ENCODE peak calls at places on chromosomes 12 and 14, in five cellular contexts. E, V, R, J and Z are unnamed samples.
A peak's percentile ranks its signal among the peaks of the same experiment; 100 is the strongest.

GRCh38 chr12:94205738-94206310 is 57.4 kb downstream of the PLXNC1 start:
- DNase-seq in E (no peak), V (no peak), R (no peak), J (no peak), Z (no peak)

GRCh38 chr14:61460853-61461611 is 139.7 kb downstream of the PRKCH start:
- DNase-seq in E (no peak), V (no peak), R (no peak), J (no peak), Z (no peak)

GRCh38 chr12:109385339-109386078 is 37.8 kb downstream of the MYO1H start:
- DNase-seq in E (no peak), V (peak; percentile 47), R (no peak), J (peak; percentile 53), Z (no peak)

GRCh38 chr14:64419003-64419402 is 30.9 kb downstream of the MTHFD1 start:
- DNase-seq in E (no peak), V (no peak), R (no peak), J (no peak), Z (no peak)

GRCh38 chr14:102726191-102726949 is 50.9 kb upstream of the TRAF3 start:
- DNase-seq in E (no peak), V (no peak), R (no peak), J (no peak), Z (no peak)

GRCh38 chr12:118164798-118165486 is 29.0 kb downstream of the PEBP1 start:
- DNase-seq in E (no peak), V (no peak), R (no peak), J (peak; percentile 60), Z (no peak)

GRCh38 chr14:85617799-85618198 is 87.9 kb downstream of the FLRT2 start:
- DNase-seq in E (no peak), V (no peak), R (no peak), J (no peak), Z (no peak)

GRCh38 chr14:91036741-91037469 is 23.5 kb downstream of the RPS6KA5 start:
- DNase-seq in E (no peak), V (no peak), R (no peak), J (no peak), Z (no peak)

GRCh38 chr14:70183991-70184390 is 4.8 kb downstream of the SLC8A3 start:
- DNase-seq in E (no peak), V (no peak), R (no peak), J (no peak), Z (no peak)

GRCh38 chr14:96197969-96198368 is 6.7 kb upstream of the BDKRB2 start:
- DNase-seq in E (no peak), V (no peak), R (no peak), J (no peak), Z (no peak)

GRCh38 chr12:49538740-49539403 is at the start of gene KCNH3:
- DNase-seq in E (peak; percentile 80), V (peak; percentile 41), R (peak; percentile 85), J (peak; percentile 36), Z (peak; percentile 79)

GRCh38 chr14:65280653-65281052 is 131.9 kb upstream of the FUT8 start:
- DNase-seq in E (no peak), V (no peak), R (no peak), J (no peak), Z (no peak)

GRCh38 chr12:121494093-121494787 is 86.6 kb downstream of the KDM2B start:
- DNase-seq in E (no peak), V (peak; percentile 20), R (peak; percentile 38), J (peak; percentile 45), Z (no peak)

GRCh38 chr14:52111583-52111982 is 42.7 kb upstream of the NID2 start:
- DNase-seq in E (no peak), V (no peak), R (no peak), J (no peak), Z (no peak)

GRCh38 chr12:123398177-123398916 is 14.4 kb downstream of the KMT5A start:
- DNase-seq in E (no peak), V (peak; percentile 85), R (no peak), J (no peak), Z (no peak)

GRCh38 chr14:104111301-104112112 is 26.0 kb downstream of the ASPG start:
- DNase-seq in E (no peak), V (no peak), R (no peak), J (no peak), Z (no peak)

GRCh38 chr14:98223106-98223505 is 1048.9 kb downstream of the BCL11B start:
- DNase-seq in E (no peak), V (no peak), R (no peak), J (no peak), Z (no peak)

GRCh38 chr14:101716956-101717662 is 44.4 kb upstream of the PPP2R5C start:
- DNase-seq in E (no peak), V (no peak), R (no peak), J (no peak), Z (no peak)

GRCh38 chr14:61661471-61661988 is 33.8 kb upstream of the HIF1A start:
- DNase-seq in E (no peak), V (no peak), R (no peak), J (no peak), Z (no peak)

GRCh38 chr12:98709022-98709421 is 63.9 kb downstream of the APAF1 start:
- DNase-seq in E (no peak), V (no peak), R (no peak), J (no peak), Z (no peak)

GRCh38 chr12:52280796-52281560 is 6.5 kb downstream of the KRT86 start:
- DNase-seq in E (no peak), V (peak; percentile 96), R (no peak), J (peak; percentile 98), Z (no peak)

GRCh38 chr12:132315507-132315906 is 13.9 kb downstream of the GALNT9 start:
- DNase-seq in E (no peak), V (no peak), R (no peak), J (no peak), Z (no peak)

GRCh38 chr14:75392686-75393641 is 34.9 kb upstream of the JDP2 start:
- DNase-seq in E (no peak), V (no peak), R (no peak), J (no peak), Z (no peak)

GRCh38 chr12:179131-179884 is 34.6 kb downstream of the SLC6A12 start:
- DNase-seq in E (no peak), V (no peak), R (no peak), J (no peak), Z (no peak)

GRCh38 chr14:52129733-52130132 is 60.9 kb upstream of the NID2 start:
- DNase-seq in E (no peak), V (no peak), R (no peak), J (no peak), Z (no peak)

GRCh38 chr12:91574975-91575374 is 392.4 kb upstream of the DCN start:
- DNase-seq in E (no peak), V (no peak), R (no peak), J (no peak), Z (no peak)

GRCh38 chr12:49803693-49804450 is 24.3 kb downstream of the NCKAP5L start:
- DNase-seq in E (no peak), V (no peak), R (no peak), J (no peak), Z (no peak)